ENCODE peak calls at places on chromosomes 2 and 18, in four cellular contexts. One of them, this sample, is unnamed.

GRCh38 chr2:222311321-222311977 is 12.7 kb upstream of the PAX3 start:
- DNase-seq in central memory CD4-positive, alpha-beta T cell: no peak
- DNase-seq in left ventricle myocardium inferior: no peak
- DNase-seq in BE2C: no peak
- DNase-seq in this sample: no peak

GRCh38 chr18:56550121-56550520 is 88.3 kb downstream of the TXNL1 start:
- DNase-seq in central memory CD4-positive, alpha-beta T cell: no peak
- DNase-seq in left ventricle myocardium inferior: no peak
- DNase-seq in BE2C: no peak
- DNase-seq in this sample: no peak

GRCh38 chr2:196413821-196414274 is 225.7 kb upstream of the CCDC150 start:
- DNase-seq in central memory CD4-positive, alpha-beta T cell: no peak
- DNase-seq in left ventricle myocardium inferior: no peak
- DNase-seq in BE2C: no peak
- DNase-seq in this sample: no peak

GRCh38 chr18:26863122-26863879 is 2.2 kb downstream of the AQP4 start:
- DNase-seq in central memory CD4-positive, alpha-beta T cell: no peak
- DNase-seq in left ventricle myocardium inferior: peak
- DNase-seq in BE2C: peak
- DNase-seq in this sample: no peak

GRCh38 chr2:64330281-64330680 is 123.7 kb upstream of the LGALSL start:
- DNase-seq in central memory CD4-positive, alpha-beta T cell: no peak
- DNase-seq in left ventricle myocardium inferior: no peak
- DNase-seq in BE2C: no peak
- DNase-seq in this sample: no peak

GRCh38 chr2:102768253-102768652 is 6.4 kb downstream of the TMEM182 start:
- DNase-seq in central memory CD4-positive, alpha-beta T cell: no peak
- DNase-seq in left ventricle myocardium inferior: no peak
- DNase-seq in BE2C: no peak
- DNase-seq in this sample: no peak

GRCh38 chr2:119859528-119859927 is 99.8 kb downstream of the PTPN4 start:
- DNase-seq in central memory CD4-positive, alpha-beta T cell: no peak
- DNase-seq in left ventricle myocardium inferior: no peak
- DNase-seq in BE2C: no peak
- DNase-seq in this sample: no peak

GRCh38 chr18:77133920-77134496 is 1.4 kb upstream of the MBP start:
- DNase-seq in central memory CD4-positive, alpha-beta T cell: no peak
- DNase-seq in left ventricle myocardium inferior: peak
- DNase-seq in BE2C: peak
- DNase-seq in this sample: no peak

GRCh38 chr18:9825571-9826073 is 60.2 kb upstream of the TXNDC2 start:
- DNase-seq in central memory CD4-positive, alpha-beta T cell: no peak
- DNase-seq in left ventricle myocardium inferior: no peak
- DNase-seq in BE2C: no peak
- DNase-seq in this sample: no peak

GRCh38 chr2:176873403-176873802 is 339.2 kb upstream of the HNRNPA3 start:
- DNase-seq in central memory CD4-positive, alpha-beta T cell: no peak
- DNase-seq in left ventricle myocardium inferior: no peak
- DNase-seq in BE2C: peak
- DNase-seq in this sample: no peak

This sample was measured in GOT3.